ENCODE peak calls at places on chromosomes 1 and 21, in eight cellular contexts. V is WERI-Rb-1; H is ascending aorta; Q is OCI-LY7; F is cardiac muscle cell; T is HAP-1; W is left ventricle myocardium inferior; C is effector memory CD4-positive, alpha-beta T cell. Z is an unnamed sample.

GRCh38 chr1:186967659-186968394 is 139.1 kb downstream of the PLA2G4A start:
- DNase-seq in V (no peak), H (no peak), Q (no peak), F (no peak), T (peak; percentile 42), W (no peak), C (no peak), Z (no peak)

GRCh38 chr1:8825985-8826481 is 8.6 kb upstream of the RERE start:
- DNase-seq in V (no peak), H (no peak), Q (no peak), F (peak; percentile 69), T (no peak), W (peak; percentile 25), C (no peak), Z (no peak)

GRCh38 chr1:185309566-185309965 is 7.5 kb downstream of the IVNS1ABP start:
- DNase-seq in V (no peak), H (no peak), Q (no peak), F (peak; percentile 25), T (no peak), W (no peak), C (no peak), Z (no peak)

GRCh38 chr21:27812279-27812678 is 845.4 kb upstream of the ADAMTS5 start:
- DNase-seq in V (no peak), H (no peak), Q (no peak), F (no peak), T (no peak), W (no peak), C (no peak), Z (no peak)

GRCh38 chr1:61259379-61260148 is 177.2 kb downstream of the NFIA start:
- DNase-seq in V (no peak), H (no peak), Q (no peak), F (peak; percentile 62), T (no peak), W (no peak), C (no peak), Z (no peak)

GRCh38 chr21:40215941-40216340 is 348.7 kb downstream of the PCP4 start:
- DNase-seq in V (no peak), H (no peak), Q (no peak), F (no peak), T (no peak), W (no peak), C (no peak), Z (no peak)

GRCh38 chr1:91700332-91700731 is 185.6 kb downstream of the TGFBR3 start:
- DNase-seq in V (no peak), H (no peak), Q (no peak), F (peak; percentile 55), T (no peak), W (no peak), C (no peak), Z (no peak)

GRCh38 chr1:88422037-88422436 is 262.0 kb upstream of the PKN2 start:
- DNase-seq in V (no peak), H (no peak), Q (no peak), F (no peak), T (no peak), W (no peak), C (no peak), Z (no peak)

GRCh38 chr1:17516303-17517214 is 22.9 kb upstream of the ARHGEF10L start:
- DNase-seq in V (no peak), H (no peak), Q (no peak), F (no peak), T (no peak), W (no peak), C (no peak), Z (no peak)

GRCh38 chr1:232726048-232726779 is 79.0 kb upstream of the MAP10 start:
- DNase-seq in V (no peak), H (no peak), Q (no peak), F (peak; percentile 27), T (peak; percentile 97), W (no peak), C (no peak), Z (no peak)

GRCh38 chr1:217453816-217454215 is 177.1 kb downstream of the GPATCH2 start:
- DNase-seq in V (no peak), H (no peak), Q (no peak), F (peak; percentile 63), T (no peak), W (peak; percentile 43), C (no peak), Z (no peak)

GRCh38 chr1:156444407-156445001 is 56.1 kb downstream of the MEF2D start:
- DNase-seq in V (peak; percentile 81), H (no peak), Q (peak; percentile 62), F (peak; percentile 30), T (peak; percentile 36), W (no peak), C (no peak), Z (no peak)

GRCh38 chr1:110229348-110230001 is 19.4 kb downstream of the KCNC4 start:
- DNase-seq in V (no peak), H (no peak), Q (no peak), F (peak; percentile 49), T (no peak), W (no peak), C (no peak), Z (no peak)

GRCh38 chr1:214028569-214028968 is 40.8 kb downstream of the PROX1 start:
- DNase-seq in V (no peak), H (no peak), Q (no peak), F (no peak), T (no peak), W (no peak), C (no peak), Z (no peak)

GRCh38 chr1:11701551-11701961 is 10.0 kb downstream of the DRAXIN start:
- DNase-seq in V (no peak), H (no peak), Q (no peak), F (no peak), T (no peak), W (no peak), C (no peak), Z (no peak)

GRCh38 chr1:27366113-27366410 is 699 bp downstream of the MAP3K6 start:
- DNase-seq in V (peak; percentile 93), H (peak; percentile 50), Q (peak; percentile 36), F (peak; percentile 73), T (peak; percentile 73), W (peak; percentile 94), C (peak; percentile 62), Z (peak; percentile 39)

GRCh38 chr1:201266774-201267173 is 16.5 kb upstream of the PKP1 start:
- DNase-seq in V (peak; percentile 6), H (no peak), Q (no peak), F (peak; percentile 80), T (no peak), W (no peak), C (no peak), Z (no peak)

GRCh38 chr1:183164350-183164749 is 21.7 kb upstream of the LAMC2 start:
- DNase-seq in V (no peak), H (no peak), Q (no peak), F (peak; percentile 61), T (no peak), W (no peak), C (no peak), Z (no peak)

GRCh38 chr1:2966435-2966834 is 54.8 kb upstream of the ACTRT2 start:
- DNase-seq in V (no peak), H (no peak), Q (no peak), F (no peak), T (no peak), W (peak; percentile 4), C (no peak), Z (no peak)
- H3K9me3 ChIP-seq in V (no peaks in the 10 kb centered on the region), H (no peaks in the 10 kb centered on the region), Q (no peaks in the 10 kb centered on the region), F (no peaks in the 10 kb centered on the region), T (no peaks in the 10 kb centered on the region), W (no peaks in the 10 kb centered on the region), C (no peaks in the 10 kb centered on the region), Z (no peaks in the 10 kb centered on the region)

DNA sequence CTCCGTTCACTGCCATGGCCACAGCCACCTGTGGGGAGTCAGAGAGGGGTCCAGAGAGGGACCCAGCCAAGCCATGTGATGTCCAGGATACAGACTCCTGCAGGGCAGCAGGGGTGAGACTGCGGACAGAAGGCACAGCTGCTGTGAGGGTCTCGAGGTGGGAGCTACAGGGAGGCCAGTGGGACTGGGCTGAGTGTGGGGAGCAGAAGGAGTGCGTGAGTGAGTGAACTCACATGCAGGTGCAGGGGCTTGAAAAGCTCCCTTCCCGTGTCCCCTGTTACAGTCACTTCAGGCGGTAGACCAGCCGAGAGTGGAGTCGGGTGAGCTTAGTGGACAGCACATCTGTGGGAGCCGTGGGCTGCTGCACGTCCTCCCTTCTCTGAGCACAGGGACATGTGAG is 42.4 kb downstream of the S100B start:
- DNase-seq in V (no peak), H (no peak), Q (no peak), F (no peak), T (no peak), W (no peak), C (no peak), Z (no peak)
- H3K9me3 ChIP-seq in V (no peaks in the 10 kb centered on the region), H (no peaks in the 10 kb centered on the region), Q (no peaks in the 10 kb centered on the region), F (no peaks in the 10 kb centered on the region), T (no peaks in the 10 kb centered on the region), W (no peaks in the 10 kb centered on the region), C (no peaks in the 10 kb centered on the region), Z (no peaks in the 10 kb centered on the region)

GRCh38 chr1:2905356-2905755 is 103.9 kb upstream of the TTC34 start:
- DNase-seq in V (no peak), H (no peak), Q (no peak), F (no peak), T (no peak), W (no peak), C (no peak), Z (no peak)
- H3K9me3 ChIP-seq in V (no peaks in the 10 kb centered on the region), H (no peaks in the 10 kb centered on the region), Q (no peaks in the 10 kb centered on the region), F (no peaks in the 10 kb centered on the region), T (no peaks in the 10 kb centered on the region), W (no peaks in the 10 kb centered on the region), C (no peaks in the 10 kb centered on the region), Z (no peaks in the 10 kb centered on the region)

GRCh38 chr1:2809656-2810055 is 8.2 kb upstream of the TTC34 start:
- DNase-seq in V (no peak), H (no peak), Q (no peak), F (no peak), T (no peak), W (no peak), C (no peak), Z (no peak)

GRCh38 chr1:2807036-2807435 is 5.5 kb upstream of the TTC34 start:
- DNase-seq in V (no peak), H (no peak), Q (no peak), F (no peak), T (no peak), W (no peak), C (no peak), Z (no peak)

GRCh38 chr1:2808831-2809605 is 7.5 kb upstream of the TTC34 start:
- DNase-seq in V (no peak), H (no peak), Q (no peak), F (no peak), T (no peak), W (no peak), C (no peak), Z (no peak)

GRCh38 chr1:2808386-2808705 is 6.9 kb upstream of the TTC34 start:
- DNase-seq in V (no peak), H (no peak), Q (no peak), F (no peak), T (no peak), W (no peak), C (no peak), Z (no peak)

DNA sequence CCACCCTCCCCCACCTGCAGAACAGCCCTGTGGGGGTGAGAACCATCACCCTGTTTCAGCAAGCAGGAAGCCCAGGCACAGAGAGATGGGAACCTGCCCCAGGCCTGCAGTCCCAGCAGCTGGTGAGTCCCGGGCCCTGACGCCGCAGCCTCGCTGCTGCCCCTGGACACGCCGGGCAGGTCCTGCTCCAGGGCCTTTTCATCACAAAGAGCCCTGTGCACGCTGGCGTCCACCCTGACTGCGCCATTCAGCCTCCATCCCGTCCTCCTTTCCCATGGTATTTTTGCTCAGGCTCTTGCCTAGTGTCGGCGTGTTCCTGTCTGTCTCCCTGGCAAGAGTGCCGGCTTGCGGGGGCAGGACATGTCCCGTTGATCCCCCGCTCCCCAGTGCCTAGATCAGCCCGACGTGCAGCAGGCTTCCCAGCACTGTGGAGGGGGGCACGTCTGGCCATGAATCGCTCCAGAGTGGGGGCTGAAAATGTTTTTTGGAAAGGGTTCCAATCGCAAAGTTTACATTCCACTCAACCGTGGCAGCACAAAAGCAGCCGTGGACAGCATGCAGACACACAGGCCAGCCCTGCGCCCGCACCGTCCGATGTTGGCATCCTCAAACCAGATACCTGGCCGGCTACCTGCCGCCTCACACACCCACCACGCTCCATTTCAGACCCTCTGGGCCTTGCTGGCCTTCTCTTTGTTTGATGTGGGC is 6.3 kb upstream of the TTC34 start:
- DNase-seq in V (no peak), H (no peak), Q (no peak), F (no peak), T (no peak), W (no peak), C (no peak), Z (no peak)
- H3K9me3 ChIP-seq in V (peaks cover 4% of the 10 kb centered on the region), H (no peaks in the 10 kb centered on the region), Q (no peaks in the 10 kb centered on the region), F (no peaks in the 10 kb centered on the region), T (no peaks in the 10 kb centered on the region), W (peaks cover 10% of the 10 kb centered on the region), C (no peaks in the 10 kb centered on the region), Z (no peaks in the 10 kb centered on the region)